ENCODE peak calls at places on chromosomes 11 and 22, in seven cellular contexts. W is non-pigmented ciliary epithelial cell; F is amygdala; C is NCI-H2081; K is NCI-H345; Y is CD8-positive, alpha-beta memory T cell; I is transverse colon. V is an unnamed sample.

GRCh38 chr11:85269109-85269508 is 358.0 kb downstream of the DLG2 start:
- DNase-seq in C (no peak), F (no peak), Y (no peak), W (no peak), K (no peak), I (no peak), V (no peak)

GRCh38 chr11:73295259-73295995 is 12.6 kb upstream of the ARHGEF17 start:
- DNase-seq in F (peak; percentile 12), K (peak; percentile 32), I (peak; percentile 76), W (no peak), C (peak; percentile 45), Y (peak; percentile 57), V (peak; percentile 18)

GRCh38 chr11:87739766-87740165 is 435.5 kb downstream of the RAB38 start:
- DNase-seq in I (no peak), Y (no peak), C (no peak), F (no peak), W (no peak), K (no peak), V (no peak)

GRCh38 chr22:40479887-40480538 is 109.6 kb downstream of the SGSM3 start:
- DNase-seq in I (no peak), K (no peak), F (no peak), C (no peak), Y (no peak), W (no peak), V (no peak)

GRCh38 chr11:26743622-26744021 is 21.8 kb upstream of the SLC5A12 start:
- DNase-seq in C (no peak), Y (no peak), I (no peak), F (no peak), W (no peak), K (no peak), V (no peak)

GRCh38 chr11:65473275-65473860 is 25.5 kb upstream of the MALAT1 start:
- DNase-seq in C (no peak), W (no peak), Y (no peak), K (no peak), I (no peak), F (no peak), V (no peak)

GRCh38 chr11:117332843-117333242 is 5.2 kb downstream of the CEP164 start:
- DNase-seq in K (no peak), W (no peak), Y (no peak), C (no peak), F (no peak), I (no peak), V (no peak)

GRCh38 chr22:39580795-39581194 is 10.2 kb downstream of the CACNA1I start:
- DNase-seq in F (no peak), K (no peak), I (no peak), Y (no peak), C (no peak), W (no peak), V (no peak)

V was measured in T-helper 22 cell.